ENCODE peak calls at places on chromosomes 5 and 9, in four cellular contexts. K is fibroblast of pulmonary artery, E is upper lobe of left lung, U is A549. F is an unnamed sample.

GRCh38 chr5:103510851-103511553 is 51.6 kb downstream of the NUDT12 start:
- DNase-seq in K (peak; percentile 39), E (no peak), U (no peak), F (no peak)

GRCh38 chr9:76176176-76176575 is 218.1 kb downstream of the RFK start:
- DNase-seq in K (no peak), E (no peak), U (no peak), F (no peak)

GRCh38 chr5:28219539-28219938 is 1181.2 kb upstream of the CDH9 start:
- DNase-seq in K (no peak), E (no peak), U (no peak), F (no peak)

GRCh38 chr9:89919171-89919681 is 314.4 kb downstream of the GADD45G start:
- DNase-seq in K (no peak), U (no peak), E (no peak), F (no peak)

GRCh38 chr5:98314262-98314661 is 459.2 kb upstream of the RGMB start:
- DNase-seq in E (no peak), K (peak; percentile 66), U (no peak), F (no peak)

GRCh38 chr9:96327694-96328352 is 25.8 kb upstream of the HSD17B3 start:
- DNase-seq in U (peak; percentile 44), K (peak; percentile 75), E (no peak), F (no peak)

GRCh38 chr5:78472469-78473106 is 112.2 kb downstream of the SCAMP1 start:
- DNase-seq in E (no peak), U (no peak), K (peak; percentile 69), F (no peak)

GRCh38 chr5:6722015-6722414 is 8.8 kb downstream of the TENT4A start:
- DNase-seq in K (no peak), E (no peak), U (no peak), F (no peak)

GRCh38 chr5:180795771-180796313 is 6.8 kb downstream of the MGAT1 start:
- DNase-seq in U (no peak), K (no peak), E (no peak), F (no peak)

GRCh38 chr5:25881318-25882036 is 1156.9 kb downstream of the CDH9 start:
- DNase-seq in U (no peak), K (no peak), E (no peak), F (no peak)

GRCh38 chr5:80967500-80968181 is 7.5 kb downstream of the RASGRF2 start:
- DNase-seq in K (peak; percentile 91), U (peak; percentile 44), E (no peak), F (no peak)

GRCh38 chr5:59756373-59757035 is 137.0 kb downstream of the PDE4D start:
- DNase-seq in K (no peak), U (no peak), E (no peak), F (no peak)

GRCh38 chr9:70390922-70391321 is 23.5 kb downstream of the KLF9 start:
- DNase-seq in K (peak; percentile 56), E (no peak), U (no peak), F (no peak)

GRCh38 chr9:96490534-96491078 is 40.6 kb downstream of the HABP4 start:
- DNase-seq in K (no peak), U (no peak), E (no peak), F (no peak)

GRCh38 chr9:121372563-121373400 is 2.7 kb upstream of the STOM start:
- DNase-seq in E (no peak), U (no peak), K (peak; percentile 52), F (no peak)

GRCh38 chr5:138651767-138652117 is 76.5 kb upstream of the HSPA9 start:
- DNase-seq in U (no peak), E (no peak), K (no peak), F (no peak)

GRCh38 chr9:93126151-93126781 is 7.8 kb downstream of the NINJ1 start:
- DNase-seq in K (no peak), U (no peak), E (peak; percentile 64), F (peak; percentile 28)

GRCh38 chr5:169742773-169743296 is 105.8 kb downstream of the DOCK2 start:
- DNase-seq in K (peak; percentile 19), E (no peak), U (no peak), F (no peak)

GRCh38 chr5:115460476-115460875 is 84.1 kb downstream of the FEM1C start:
- DNase-seq in U (peak; percentile 27), K (peak; percentile 57), E (no peak), F (no peak)

GRCh38 chr5:32531885-32532520 is 53.4 kb upstream of the SUB1 start:
- DNase-seq in K (peak; percentile 53), U (peak; percentile 75), E (no peak), F (no peak)

GRCh38 chr9:81621785-81622243 is 67.5 kb downstream of the TLE1 start:
- DNase-seq in U (no peak), E (no peak), K (no peak), F (no peak)

GRCh38 chr9:134442486-134443168 is 116.4 kb downstream of the RXRA start:
- DNase-seq in K (peak; percentile 28), U (no peak), E (peak; percentile 75), F (no peak)

GRCh38 chr5:135944967-135945560 is 9.7 kb downstream of the LECT2 start:
- DNase-seq in U (peak; percentile 44), E (no peak), K (peak; percentile 93), F (no peak)

GRCh38 chr5:151664694-151665583 is 21.8 kb downstream of the SPARC start:
- DNase-seq in E (no peak), K (peak; percentile 81), U (no peak), F (no peak)

GRCh38 chr5:142871880-142872200 is 101.7 kb downstream of the ARHGAP26 start:
- DNase-seq in E (no peak), U (no peak), K (peak; percentile 69), F (no peak)

GRCh38 chr5:156128026-156128425 is 198.9 kb upstream of the SGCD start:
- DNase-seq in K (no peak), U (no peak), E (no peak), F (no peak)

GRCh38 chr5:145495741-145496140 is 339.4 kb downstream of the PRELID2 start:
- DNase-seq in U (peak; percentile 19), E (no peak), K (peak; percentile 87), F (no peak)

GRCh38 chr5:664994-665360 is 28.2 kb downstream of the TPPP start:
- DNase-seq in U (no peak), E (peak; percentile 72), K (no peak), F (no peak)

GRCh38 chr5:58322453-58322852 is 137.4 kb downstream of the PLK2 start:
- DNase-seq in K (peak; percentile 62), U (no peak), E (no peak), F (no peak)

GRCh38 chr9:69364510-69365150 is 39.6 kb downstream of the ENTREP1 start:
- DNase-seq in U (no peak), K (no peak), E (no peak), F (no peak)

GRCh38 chr9:84254972-84255371 is 85.6 kb downstream of the SLC28A3 start:
- DNase-seq in U (no peak), E (no peak), K (no peak), F (no peak)

GRCh38 chr5:122151640-122152039 is 22.3 kb downstream of the ZNF474 start:
- DNase-seq in U (no peak), E (no peak), K (peak; percentile 69), F (no peak)

GRCh38 chr5:149367249-149367971 is 9.6 kb downstream of the PCYOX1L start:
- DNase-seq in U (peak; percentile 96), K (peak; percentile 79), E (no peak), F (no peak)

GRCh38 chr9:94517254-94517653 is 37.6 kb upstream of the PCAT7 start:
- DNase-seq in U (no peak), K (no peak), E (no peak), F (no peak)

GRCh38 chr5:112303685-112304084 is 115.4 kb downstream of the EPB41L4A start:
- DNase-seq in E (no peak), K (no peak), U (no peak), F (no peak)

GRCh38 chr9:138074516-138074915 is 196.9 kb downstream of the CACNA1B start:
- DNase-seq in E (no peak), U (no peak), K (no peak), F (peak; percentile 35)

GRCh38 chr5:59039003-59039295 is 456.1 kb downstream of the RAB3C start:
- DNase-seq in U (no peak), K (no peak), E (no peak), F (peak; percentile 48)

GRCh38 chr5:68251804-68252648 is 36.5 kb downstream of the PIK3R1 start:
- DNase-seq in K (peak; percentile 86), E (no peak), U (no peak), F (no peak)

GRCh38 chr9:69888876-69889585 is 68.4 kb downstream of the CFAP95 start:
- DNase-seq in U (no peak), E (no peak), K (no peak), F (no peak)

GRCh38 chr5:156815988-156816599 is 34.0 kb upstream of the PPP1R2B start:
- DNase-seq in E (no peak), U (peak; percentile 50), K (peak; percentile 26), F (no peak)

GRCh38 chr9:98253563-98253962 is 1.9 kb downstream of the TBC1D2 start:
- DNase-seq in E (no peak), U (no peak), K (no peak), F (no peak)

GRCh38 chr9:98254236-98255063 is 999 bp downstream of the TBC1D2 start:
- DNase-seq in K (no peak), U (no peak), E (no peak), F (no peak)

GRCh38 chr9:98255064-98255577 is 328 bp downstream of the TBC1D2 start:
- DNase-seq in K (peak; percentile 52), U (no peak), E (no peak), F (no peak)

GRCh38 chr9:98256632-98257218 is 1.3 kb upstream of the TBC1D2 start:
- DNase-seq in U (no peak), E (no peak), K (no peak), F (no peak)

GRCh38 chr9:98255578-98256296 is at the start of gene TBC1D2:
- DNase-seq in U (peak; percentile 92), E (peak; percentile 100), K (peak; percentile 95), F (peak; percentile 96)
- TF ChIP-seq CTCF in U (no peak), E (peak; percentile 7), K (peak; percentile 20), F (peak; percentile 20)

DNA sequence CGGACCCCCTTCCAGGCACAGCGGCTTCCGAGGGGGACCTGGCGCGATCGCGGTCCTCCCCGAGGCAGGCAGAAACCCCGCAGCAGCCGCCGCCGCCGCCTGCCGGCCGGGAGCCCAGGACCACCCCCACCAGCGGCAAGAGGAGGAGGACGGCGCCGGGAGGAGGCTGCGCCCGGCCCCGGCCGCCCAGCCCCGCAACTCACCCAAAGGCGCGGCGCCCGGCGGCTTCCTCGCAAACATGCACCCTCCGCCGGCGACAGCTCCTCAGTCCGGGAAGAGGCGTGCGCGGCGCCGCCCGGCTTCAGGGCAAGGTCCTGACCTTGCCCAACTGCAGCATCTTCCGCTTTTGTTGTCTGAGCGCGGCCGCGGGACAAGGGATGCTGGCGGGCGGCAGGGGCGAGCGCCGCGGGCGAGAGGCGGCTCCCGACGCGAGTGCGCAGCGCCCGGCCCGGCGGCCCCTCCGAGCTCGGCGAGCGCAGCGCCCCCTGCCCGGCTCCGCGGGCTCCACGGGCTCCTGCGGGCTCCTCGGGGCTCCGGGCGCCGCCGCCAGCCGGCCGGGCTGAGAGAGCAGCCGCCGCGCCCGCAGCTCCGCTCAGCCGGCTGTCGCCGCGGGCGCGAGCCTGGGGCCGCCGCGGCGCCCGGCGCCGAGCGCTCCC is 504 bp downstream of the CTNND2 start:
- DNase-seq in K (no peak), E (peak; percentile 86), U (peak; percentile 14), F (no peak)
- TF ChIP-seq CTCF in K (no peak), E (no peak), U (peak; percentile 28), F (no peak)

GRCh38 chr5:38497946-38498345 is 58.5 kb downstream of the LIFR start:
- DNase-seq in K (peak; percentile 40), U (no peak), E (no peak), F (no peak)
- TF ChIP-seq CTCF in K (peak; percentile 29), U (peak; percentile 28), E (no peak), F (no peak)

GRCh38 chr5:150573867-150574817 is 66.2 kb downstream of the NDST1 start:
- DNase-seq in E (no peak), U (peak; percentile 31), K (no peak), F (no peak)
- TF ChIP-seq CTCF in E (no peak), U (peak; percentile 17), K (peak; percentile 17), F (no peak)